ENCODE peak calls at places on chromosomes 2 and 18, in seven cellular contexts. N is HTR-8/SVneo, U is AG20443, C is H54, X is activated T-helper 1 cell treated with Interleukin-2 at 50 U/mL for 16 hours, G is H7, B is A549. L is an unnamed sample.

GRCh38 chr2:4174796-4175195 is 471.4 kb downstream of the DCDC2C start:
- DNase-seq in N (no peak), U (no peak), C (no peak), X (no peak), G (no peak), B (no peak), L (no peak)

GRCh38 chr18:58438984-58439311 is 189.9 kb downstream of the ALPK2 start:
- DNase-seq in N (no peak), U (no peak), C (no peak), X (no peak), G (no peak), B (no peak), L (no peak)

GRCh38 chr2:14420851-14421250 is 211.7 kb upstream of the LRATD1 start:
- DNase-seq in N (no peak), U (peak), C (no peak), X (no peak), G (no peak), B (no peak), L (no peak)

GRCh38 chr2:101745711-101746694 is 48.5 kb downstream of the MAP4K4 start:
- DNase-seq in N (no peak), U (peak), C (peak), X (no peak), G (no peak), B (no peak), L (no peak)

GRCh38 chr2:237616373-237617304 is 10.7 kb upstream of the LRRFIP1 start:
- DNase-seq in N (no peak), U (peak), C (no peak), X (no peak), G (no peak), B (no peak), L (no peak)

GRCh38 chr2:178700922-178701342 is 106.3 kb downstream of the TTN start:
- DNase-seq in N (peak), U (peak), C (peak), X (no peak), G (peak), B (peak), L (no peak)

GRCh38 chr2:10646153-10646552 is 43.6 kb downstream of the NOL10 start:
- DNase-seq in N (peak), U (no peak), C (no peak), X (no peak), G (no peak), B (no peak), L (no peak)

GRCh38 chr18:9428862-9429661 is 46.3 kb upstream of the RALBP1 start:
- DNase-seq in N (no peak), U (peak), C (no peak), X (no peak), G (no peak), B (no peak), L (no peak)

GRCh38 chr18:2655954-2656236 is 369 bp downstream of the SMCHD1 start:
- DNase-seq in N (no peak), U (no peak), C (no peak), X (no peak), G (no peak), B (peak), L (peak)

GRCh38 chr2:46091961-46092667 is 205.1 kb upstream of the EPAS1 start:
- DNase-seq in N (no peak), U (no peak), C (no peak), X (no peak), G (no peak), B (no peak), L (no peak)

GRCh38 chr2:238170386-238171071 is 11.8 kb downstream of the ERFE start:
- DNase-seq in N (no peak), U (no peak), C (no peak), X (no peak), G (no peak), B (no peak), L (no peak)

GRCh38 chr2:152585830-152586484 is 131.3 kb downstream of the PRPF40A start:
- DNase-seq in N (peak), U (peak), C (peak), X (no peak), G (no peak), B (no peak), L (peak)

GRCh38 chr2:15963977-15964670 is 23.8 kb downstream of the MYCN start:
- DNase-seq in N (no peak), U (no peak), C (no peak), X (no peak), G (no peak), B (no peak), L (no peak)

GRCh38 chr18:71327443-71328120 is 1038.7 kb downstream of the SOCS6 start:
- DNase-seq in N (no peak), U (no peak), C (no peak), X (no peak), G (no peak), B (no peak), L (no peak)

GRCh38 chr18:46402396-46402795 is 254.6 kb downstream of the LOXHD1 start:
- DNase-seq in N (no peak), U (no peak), C (no peak), X (no peak), G (no peak), B (no peak), L (peak)

GRCh38 chr2:19312949-19313348 is 45.5 kb downstream of the OSR1 start:
- DNase-seq in N (peak), U (peak), C (peak), X (no peak), G (peak), B (peak), L (peak)

GRCh38 chr2:169090133-169090820 is 20.9 kb downstream of the DHRS9 start:
- DNase-seq in N (no peak), U (no peak), C (no peak), X (no peak), G (no peak), B (no peak), L (no peak)

GRCh38 chr2:160140001-160140400 is 60.1 kb downstream of the ITGB6 start:
- DNase-seq in N (no peak), U (no peak), C (no peak), X (no peak), G (no peak), B (no peak), L (no peak)

GRCh38 chr2:163045830-163046229 is 207.3 kb upstream of the KCNH7 start:
- DNase-seq in N (no peak), U (no peak), C (no peak), X (no peak), G (no peak), B (no peak), L (no peak)

GRCh38 chr2:219380926-219381325 is 6.8 kb downstream of the DNPEP start:
- DNase-seq in N (no peak), U (no peak), C (no peak), X (no peak), G (no peak), B (no peak), L (no peak)

GRCh38 chr18:75489493-75490190 is 62.1 kb upstream of the SMIM21 start:
- DNase-seq in N (peak), U (peak), C (peak), X (no peak), G (no peak), B (peak), L (peak)

GRCh38 chr18:361941-362913 is 94.4 kb upstream of the THOC1 start:
- DNase-seq in N (peak), U (peak), C (no peak), X (no peak), G (no peak), B (no peak), L (peak)

GRCh38 chr2:18991177-18992168 is 366.9 kb downstream of the OSR1 start:
- DNase-seq in N (no peak), U (peak), C (peak), X (no peak), G (no peak), B (peak), L (peak)

GRCh38 chr2:36277146-36277808 is 78.3 kb upstream of the CRIM1 start:
- DNase-seq in N (peak), U (peak), C (peak), X (no peak), G (no peak), B (no peak), L (peak)

GRCh38 chr2:217147751-217148318 is 288.0 kb upstream of the TNP1 start:
- DNase-seq in N (no peak), U (no peak), C (no peak), X (no peak), G (no peak), B (no peak), L (no peak)

GRCh38 chr18:3305354-3305762 is 43.4 kb downstream of the MYL12B start:
- DNase-seq in N (no peak), U (peak), C (peak), X (peak), G (no peak), B (no peak), L (peak)

GRCh38 chr2:96881349-96882195 is 11.7 kb upstream of the SEMA4C start:
- DNase-seq in N (no peak), U (no peak), C (no peak), X (no peak), G (peak), B (no peak), L (no peak)

GRCh38 chr2:33336036-33336625 is 140.3 kb upstream of the RASGRP3 start:
- DNase-seq in N (no peak), U (no peak), C (no peak), X (no peak), G (no peak), B (no peak), L (no peak)

GRCh38 chr2:127196998-127197397 is 23.1 kb downstream of the CYP27C1 start:
- DNase-seq in N (no peak), U (no peak), C (no peak), X (no peak), G (peak), B (no peak), L (no peak)

GRCh38 chr2:184599875-184600227 is 1.5 kb downstream of the ZNF804A start:
- DNase-seq in N (no peak), U (no peak), C (peak), X (no peak), G (no peak), B (no peak), L (no peak)

GRCh38 chr2:54704688-54705605 is 18.5 kb upstream of the EML6 start:
- DNase-seq in N (peak), U (peak), C (no peak), X (no peak), G (peak), B (peak), L (no peak)

GRCh38 chr18:49884959-49885358 is 71.6 kb upstream of the ACAA2 start:
- DNase-seq in N (no peak), U (no peak), C (no peak), X (no peak), G (no peak), B (no peak), L (no peak)

GRCh38 chr2:209523778-209524362 is 100.0 kb downstream of the MAP2 start:
- DNase-seq in N (no peak), U (no peak), C (no peak), X (no peak), G (no peak), B (no peak), L (no peak)

GRCh38 chr2:229719926-229720652 is 5.7 kb upstream of the DNER start:
- DNase-seq in N (no peak), U (no peak), C (no peak), X (no peak), G (no peak), B (no peak), L (no peak)

GRCh38 chr2:120779781-120780283 is 44.2 kb downstream of the GLI2 start:
- DNase-seq in N (peak), U (peak), C (peak), X (no peak), G (peak), B (no peak), L (peak)

GRCh38 chr2:3712424-3712823 is 9.0 kb downstream of the DCDC2C start:
- DNase-seq in N (no peak), U (no peak), C (no peak), X (no peak), G (no peak), B (no peak), L (no peak)

GRCh38 chr2:61089797-61090196 is 24.1 kb downstream of the SANBR start:
- DNase-seq in N (no peak), U (no peak), C (no peak), X (no peak), G (no peak), B (no peak), L (no peak)

GRCh38 chr2:219639356-219639755 is 11.9 kb downstream of the SLC4A3 start:
- DNase-seq in N (no peak), U (no peak), C (no peak), X (no peak), G (no peak), B (no peak), L (no peak)

GRCh38 chr2:157302492-157303099 is 23.0 kb downstream of the ERMN start:
- DNase-seq in N (peak), U (peak), C (peak), X (no peak), G (peak), B (peak), L (no peak)

GRCh38 chr2:47493317-47493716 is 90.4 kb downstream of the MSH2 start:
- DNase-seq in N (no peak), U (no peak), C (no peak), X (no peak), G (peak), B (no peak), L (no peak)

L was measured in HS-27A.